ENCODE peak calls at places on chromosomes 2 and 18, in eight cellular contexts. I is neural crest cell, Z is T-helper 2 cell, T is hypothalamus, K is memory B cell, X is heart right ventricle, D is HTR-8/SVneo, L is activated T-cell treated with anti-CD3 and anti-CD28 coated beads for 1 hour. S is an unnamed sample.

GRCh38 chr2:39881494-39881893 is 102.4 kb upstream of the THUMPD2 start:
- DNase-seq in T (no peak), L (no peak), D (no peak), I (no peak), Z (no peak), K (no peak), X (no peak), S (no peak)

GRCh38 chr2:100292022-100292580 is 30.2 kb downstream of the LONRF2 start:
- DNase-seq in L (no peak), X (no peak), D (peak), T (no peak), Z (peak), I (peak), K (no peak), S (no peak)

GRCh38 chr2:71697106-71698010 is 244.0 kb downstream of the DYSF start:
- DNase-seq in Z (no peak), I (no peak), T (no peak), L (no peak), K (no peak), D (no peak), X (no peak), S (no peak)

GRCh38 chr2:227834423-227834822 is 20.8 kb downstream of the CCL20 start:
- DNase-seq in D (no peak), I (no peak), K (no peak), Z (no peak), T (no peak), X (no peak), L (no peak), S (no peak)

GRCh38 chr18:36533446-36534153 is 236.1 kb downstream of the FHOD3 start:
- DNase-seq in K (no peak), T (no peak), D (no peak), Z (no peak), X (no peak), L (no peak), I (no peak), S (no peak)

GRCh38 chr2:75153221-75153620 is 46.1 kb downstream of the TACR1 start:
- DNase-seq in Z (no peak), T (no peak), I (no peak), L (no peak), D (no peak), X (no peak), K (no peak), S (no peak)

GRCh38 chr2:96315400-96316071 is 9.6 kb upstream of the ITPRIPL1 start:
- DNase-seq in D (no peak), Z (peak), I (no peak), X (no peak), L (no peak), K (no peak), T (no peak), S (peak)

GRCh38 chr18:23225518-23225917 is 90.2 kb downstream of the CABLES1 start:
- DNase-seq in I (no peak), K (no peak), D (no peak), X (no peak), L (no peak), T (no peak), Z (no peak), S (no peak)

GRCh38 chr2:190199530-190199929 is 120.1 kb downstream of the HIBCH start:
- DNase-seq in T (no peak), D (no peak), Z (no peak), I (no peak), X (no peak), L (no peak), K (no peak), S (no peak)

GRCh38 chr2:152221870-152222269 is 46.3 kb upstream of the STAM2 start:
- DNase-seq in I (no peak), Z (no peak), D (no peak), L (no peak), T (no peak), K (no peak), X (no peak), S (no peak)

GRCh38 chr18:63158676-63159291 is 160.8 kb downstream of the BCL2 start:
- DNase-seq in X (no peak), Z (peak), K (peak), D (no peak), I (no peak), L (no peak), T (no peak), S (no peak)

GRCh38 chr2:241443486-241444223 is 64.7 kb downstream of the STK25 start:
- DNase-seq in Z (peak), L (peak), T (no peak), X (no peak), D (no peak), I (no peak), K (peak), S (no peak)

GRCh38 chr2:218983971-218984238 is 1.1 kb downstream of the FEV start:
- DNase-seq in K (no peak), I (no peak), Z (no peak), T (no peak), D (no peak), X (no peak), L (no peak), S (no peak)

GRCh38 chr2:136235451-136236418 is 117.8 kb upstream of the CXCR4 start:
- DNase-seq in T (no peak), Z (no peak), K (no peak), I (no peak), D (peak), L (no peak), X (no peak), S (no peak)

GRCh38 chr2:238264072-238264460 is 24.2 kb upstream of the HES6 start:
- DNase-seq in L (no peak), K (no peak), T (no peak), D (no peak), Z (no peak), X (no peak), I (no peak), S (no peak)

GRCh38 chr18:80035997-80036396 is 1.8 kb downstream of the RBFA start:
- DNase-seq in Z (no peak), L (no peak), X (no peak), D (no peak), T (no peak), K (no peak), I (no peak), S (no peak)

GRCh38 chr2:120227111-120227991 is 4.2 kb upstream of the TMEM185B start:
- DNase-seq in I (no peak), Z (no peak), T (no peak), L (no peak), X (no peak), D (no peak), K (no peak), S (no peak)

GRCh38 chr2:46643951-46644350 is 164.6 kb downstream of the TMEM247 start:
- DNase-seq in X (no peak), D (no peak), T (no peak), K (no peak), L (no peak), I (no peak), Z (no peak), S (no peak)

GRCh38 chr2:166653185-166653813 is 159.2 kb upstream of the SCN7A start:
- DNase-seq in T (no peak), D (no peak), I (no peak), K (no peak), X (no peak), L (no peak), Z (no peak), S (no peak)

GRCh38 chr2:206176128-206176527 is 16.4 kb downstream of the EEF1B2 start:
- DNase-seq in I (no peak), X (no peak), Z (no peak), D (no peak), K (no peak), T (no peak), L (no peak), S (no peak)

GRCh38 chr2:235458839-235459273 is 35.0 kb upstream of the AGAP1 start:
- DNase-seq in D (peak), Z (no peak), K (no peak), X (peak), I (no peak), L (no peak), T (no peak), S (no peak)

GRCh38 chr18:36780748-36781147 is 48.1 kb downstream of the TPGS2 start:
- DNase-seq in L (no peak), T (no peak), Z (no peak), X (no peak), K (no peak), D (no peak), I (no peak), S (no peak)